ENCODE peak calls at places on chromosomes 16 and 17, in nine cellular contexts. B is cardiac muscle cell; X is MV-4-11; A is stimulated activated CD4-positive, alpha-beta T cell treated with anti-CD3 and anti-CD28 coated beads, Interleukin-1b, Interleukin-23, amount 100 ng/mL, for 48 hours; R is effector CD4-positive, alpha-beta T cell; Q is stromal cell of bone marrow; P is progenitor cell of endocrine pancreas; N is T-helper 1 cell; T is dorsolateral prefrontal cortex. E is an unnamed sample.

GRCh38 chr16:48912360-48912759 is 302.4 kb upstream of the N4BP1 start:
- DNase-seq in B (no peak), P (no peak), R (no peak), X (no peak), Q (no peak), T (no peak), N (no peak), A (no peak), E (no peak)

GRCh38 chr16:12398029-12398735 is 405.5 kb downstream of the CPPED1 start:
- DNase-seq in A (no peak), Q (peak), X (no peak), T (no peak), P (no peak), R (no peak), B (no peak), N (no peak), E (no peak)

GRCh38 chr16:57600048-57600835 is 28.2 kb upstream of the ADGRG1 start:
- DNase-seq in A (peak), N (peak), P (peak), B (peak), T (peak), Q (no peak), R (no peak), X (no peak), E (peak)

GRCh38 chr17:71339219-71339618 is 781.6 kb upstream of the SOX9 start:
- DNase-seq in P (no peak), N (no peak), R (no peak), T (no peak), A (no peak), B (no peak), X (no peak), Q (no peak), E (no peak)

GRCh38 chr16:11312718-11313492 is 31.8 kb upstream of the PRM1 start:
- DNase-seq in B (no peak), N (peak), T (no peak), X (no peak), P (no peak), Q (no peak), R (no peak), A (no peak), E (peak)

GRCh38 chr17:2689411-2690164 is 22.0 kb downstream of the CLUH start:
- DNase-seq in X (no peak), N (no peak), P (peak), R (no peak), B (no peak), A (no peak), T (peak), Q (no peak), E (no peak)

GRCh38 chr16:57412584-57412983 is 8.0 kb downstream of the CCL17 start:
- DNase-seq in R (no peak), X (no peak), A (no peak), B (no peak), P (no peak), T (no peak), N (no peak), Q (no peak), E (no peak)

GRCh38 chr17:20935740-20936139 is 107.1 kb downstream of the USP22 start:
- DNase-seq in A (no peak), N (no peak), X (no peak), P (no peak), B (no peak), T (no peak), R (no peak), Q (peak), E (no peak)

GRCh38 chr17:50687200-50688066 is 20.3 kb downstream of the ANKRD40 start:
- DNase-seq in R (no peak), Q (no peak), P (no peak), A (no peak), T (no peak), B (no peak), X (no peak), N (no peak), E (no peak)

GRCh38 chr17:45341389-45342158 is 24.8 kb upstream of the MAP3K14 start:
- DNase-seq in R (no peak), Q (peak), T (no peak), N (no peak), P (peak), B (peak), A (no peak), X (no peak), E (no peak)

GRCh38 chr17:35747540-35748017 is 5.5 kb downstream of the GAS2L2 start:
- DNase-seq in X (peak), R (peak), Q (peak), T (peak), P (peak), A (peak), B (peak), N (peak), E (peak)

GRCh38 chr17:50979524-50979927 is 113.4 kb upstream of the TOB1 start:
- DNase-seq in N (no peak), A (no peak), X (no peak), T (no peak), Q (no peak), B (no peak), R (no peak), P (no peak), E (no peak)

GRCh38 chr16:68737046-68737729 is at the start of gene CDH1:
- DNase-seq in B (peak), A (peak), X (no peak), P (peak), T (no peak), Q (no peak), R (no peak), N (peak), E (no peak)

GRCh38 chr17:76155988-76156661 is 15.1 kb upstream of the FOXJ1 start:
- DNase-seq in X (no peak), B (no peak), N (no peak), P (no peak), T (no peak), A (no peak), Q (no peak), R (no peak), E (no peak)

GRCh38 chr17:64498308-64499203 is 1.7 kb upstream of the POLG2 start:
- DNase-seq in B (peak), P (no peak), N (no peak), R (no peak), Q (no peak), T (no peak), X (no peak), A (no peak), E (no peak)

GRCh38 chr16:8751481-8752311 is 45.7 kb downstream of the TMEM186 start:
- DNase-seq in A (no peak), T (no peak), R (no peak), N (no peak), B (no peak), X (no peak), P (no peak), Q (peak), E (no peak)

GRCh38 chr17:14748036-14748715 is 447.3 kb downstream of the HS3ST3B1 start:
- DNase-seq in Q (no peak), R (no peak), T (no peak), N (no peak), X (peak), A (peak), P (no peak), B (no peak), E (peak)

GRCh38 chr17:43372273-43372911 is 26.4 kb upstream of the ARL4D start:
- DNase-seq in A (no peak), P (no peak), X (peak), B (peak), N (no peak), T (no peak), R (no peak), Q (no peak), E (no peak)

GRCh38 chr16:46971271-46971670 is 2.2 kb downstream of the DNAJA2 start:
- DNase-seq in A (no peak), R (no peak), Q (no peak), T (no peak), N (no peak), P (no peak), X (no peak), B (no peak), E (no peak)

GRCh38 chr17:19718041-19718612 is 1.7 kb upstream of the SLC47A2 start:
- DNase-seq in Q (no peak), N (no peak), A (no peak), R (no peak), P (no peak), X (no peak), T (no peak), B (no peak), E (no peak)

GRCh38 chr16:4624827-4625616 is 396 bp downstream of the MGRN1 start:
- DNase-seq in B (peak), T (peak), N (peak), R (peak), X (peak), A (peak), P (no peak), Q (peak), E (peak)

GRCh38 chr16:919658-920631 is 50.8 kb downstream of the LMF1 start:
- DNase-seq in A (no peak), P (no peak), B (no peak), N (no peak), Q (peak), R (no peak), X (no peak), T (no peak), E (no peak)

GRCh38 chr17:64202683-64203430 is 60.2 kb downstream of the TEX2 start:
- DNase-seq in B (no peak), X (peak), N (no peak), R (no peak), A (no peak), T (peak), Q (no peak), P (no peak), E (no peak)

GRCh38 chr17:42061641-42062487 is 11.5 kb upstream of the C17orf113 start:
- DNase-seq in N (no peak), B (no peak), A (no peak), X (no peak), T (no peak), R (no peak), Q (no peak), P (no peak), E (no peak)

GRCh38 chr17:8430966-8431365 is 4.7 kb upstream of the NDEL1 start:
- DNase-seq in A (no peak), B (no peak), R (no peak), N (no peak), X (no peak), Q (peak), T (no peak), P (no peak), E (no peak)

GRCh38 chr17:15260376-15261062 is 4.6 kb downstream of the PMP22 start:
- DNase-seq in P (peak), R (peak), B (peak), X (peak), T (peak), A (peak), Q (peak), N (peak), E (no peak)

GRCh38 chr16:30567160-30567990 is 4.1 kb downstream of the ZNF688 start:
- DNase-seq in A (peak), Q (no peak), P (no peak), N (peak), B (no peak), X (no peak), R (peak), T (no peak), E (peak)

GRCh38 chr16:15493416-15494181 is 59.2 kb downstream of the BMERB1 start:
- DNase-seq in X (no peak), P (no peak), N (no peak), B (no peak), T (no peak), Q (peak), A (no peak), R (no peak), E (no peak)

GRCh38 chr17:81712468-81713003 is 452 bp downstream of the SLC25A10 start:
- DNase-seq in N (no peak), A (no peak), B (peak), P (peak), T (no peak), Q (no peak), X (no peak), R (no peak), E (no peak)

GRCh38 chr17:56653877-56654276 is 60.4 kb downstream of the NOG start:
- DNase-seq in P (no peak), N (peak), Q (no peak), T (no peak), B (peak), R (peak), X (peak), A (peak), E (peak)

GRCh38 chr16:85536411-85537330 is 76.5 kb upstream of the GSE1 start:
- DNase-seq in Q (no peak), T (no peak), N (no peak), P (no peak), R (no peak), X (no peak), A (no peak), B (no peak), E (no peak)

GRCh38 chr17:37368577-37368976 is 7.2 kb upstream of the C17orf78 start:
- DNase-seq in Q (peak), A (no peak), T (no peak), B (no peak), P (no peak), X (peak), N (peak), R (no peak), E (no peak)

GRCh38 chr16:79713609-79714309 is 113.2 kb upstream of the MAF start:
- DNase-seq in X (peak), R (no peak), Q (no peak), A (no peak), P (no peak), B (no peak), T (no peak), N (peak), E (no peak)

E was measured in NK-92 treated with Interleukin-12 subunit alpha and Interleukin-12 subunit beta, amount 100 ng/mL, for 24 hours.